ENCODE peak calls at places on chromosomes 4 and X, in six cellular contexts. O is dorsolateral prefrontal cortex; I is cerebellum; H is cardiac muscle cell; G is NCI-H2081; Y is activated naive CD8-positive, alpha-beta T cell treated with anti-CD3 and anti-CD28 coated beads for 36 hours. R is an unnamed sample.

GRCh38 chrX:67619253-67619652 is 75.4 kb downstream of the AR start:
- DNase-seq in O (no peak), I (no peak), H (no peak), G (no peak), Y (no peak), R (no peak)

GRCh38 chrX:88613338-88613737 is 133.7 kb upstream of the CPXCR1 start:
- DNase-seq in O (no peak), I (no peak), H (peak; percentile 73), G (peak; percentile 36), Y (no peak), R (no peak)

GRCh38 chrX:38102875-38103274 is 96.5 kb downstream of the SYTL5 start:
- DNase-seq in O (no peak), I (no peak), H (no peak), G (no peak), Y (no peak), R (no peak)

GRCh38 chr4:104128031-104128849 is 366.5 kb downstream of the CXXC4 start:
- DNase-seq in O (no peak), I (no peak), H (no peak), G (no peak), Y (no peak), R (no peak)

GRCh38 chrX:107449490-107450175 is at the start of gene FRMPD3:
- DNase-seq in O (no peak), I (peak; percentile 19), H (peak; percentile 72), G (peak; percentile 39), Y (peak; percentile 5), R (no peak)

GRCh38 chr4:25663778-25664177 is 8.1 kb downstream of the SLC34A2 start:
- DNase-seq in O (no peak), I (no peak), H (peak; percentile 61), G (no peak), Y (no peak), R (no peak)

GRCh38 chr4:15001248-15001824 is 945 bp upstream of the CPEB2 start:
- DNase-seq in O (peak; percentile 82), I (peak; percentile 58), H (peak; percentile 73), G (peak; percentile 61), Y (peak; percentile 36), R (peak; percentile 51)

GRCh38 chr4:53478671-53479456 is 101.4 kb downstream of the FIP1L1 start:
- DNase-seq in O (no peak), I (no peak), H (no peak), G (no peak), Y (no peak), R (no peak)

GRCh38 chr4:74624351-74625151 is 169.8 kb downstream of the BTC start:
- DNase-seq in O (no peak), I (no peak), H (no peak), G (peak; percentile 11), Y (no peak), R (no peak)

GRCh38 chr4:48141048-48141447 is 7.0 kb upstream of the TXK start:
- DNase-seq in O (no peak), I (peak; percentile 13), H (peak; percentile 54), G (peak; percentile 69), Y (no peak), R (peak; percentile 32)

GRCh38 chrX:10130354-10130753 is 26.4 kb upstream of the CLCN4 start:
- DNase-seq in O (no peak), I (no peak), H (no peak), G (no peak), Y (no peak), R (no peak)

GRCh38 chr4:6332042-6332668 is 62.5 kb downstream of the WFS1 start:
- DNase-seq in O (peak; percentile 36), I (peak; percentile 55), H (peak; percentile 53), G (no peak), Y (no peak), R (peak; percentile 3)

GRCh38 chr4:138749303-138749702 is 266.3 kb upstream of the NOCT start:
- DNase-seq in O (no peak), I (no peak), H (peak; percentile 64), G (no peak), Y (no peak), R (no peak)

R was measured in NCI-H748 treated with DMSO at 0.1 percent for 48 hours.